ENCODE peak calls at places on chromosome 14, in eight cellular contexts. One of them, this sample, is unnamed.

GRCh38 chr14:92926931-92927330 is 4.0 kb downstream of the CHGA start:
- DNase-seq in kidney: no peak
- DNase-seq in cardiac muscle cell: no peak
- DNase-seq in GM12892: no peak
- DNase-seq in aorta: no peak
- DNase-seq in fibroblast of pulmonary artery: no peak
- DNase-seq in NCI-H2081: no peak
- DNase-seq in activated T-cell treated with anti-CD3 and anti-CD28 coated beads for 1 hour: no peak
- DNase-seq in this sample: no peak

GRCh38 chr14:70416322-70416716 is 571 bp downstream of the SYNJ2BP start:
- DNase-seq in kidney: no peak
- DNase-seq in cardiac muscle cell: peak
- DNase-seq in GM12892: no peak
- DNase-seq in aorta: no peak
- DNase-seq in fibroblast of pulmonary artery: peak
- DNase-seq in NCI-H2081: peak
- DNase-seq in activated T-cell treated with anti-CD3 and anti-CD28 coated beads for 1 hour: no peak
- DNase-seq in this sample: no peak

GRCh38 chr14:95311752-95312151 is 8.0 kb downstream of the CLMN start:
- DNase-seq in kidney: no peak
- DNase-seq in cardiac muscle cell: no peak
- DNase-seq in GM12892: no peak
- DNase-seq in aorta: peak
- DNase-seq in fibroblast of pulmonary artery: no peak
- DNase-seq in NCI-H2081: no peak
- DNase-seq in activated T-cell treated with anti-CD3 and anti-CD28 coated beads for 1 hour: no peak
- DNase-seq in this sample: no peak

GRCh38 chr14:99137913-99138571 is 134.0 kb downstream of the BCL11B start:
- DNase-seq in kidney: peak
- DNase-seq in cardiac muscle cell: no peak
- DNase-seq in GM12892: no peak
- DNase-seq in aorta: no peak
- DNase-seq in fibroblast of pulmonary artery: no peak
- DNase-seq in NCI-H2081: no peak
- DNase-seq in activated T-cell treated with anti-CD3 and anti-CD28 coated beads for 1 hour: no peak
- DNase-seq in this sample: no peak

GRCh38 chr14:100406505-100407131 is 83.5 kb downstream of the SLC25A47 start:
- DNase-seq in kidney: no peak
- DNase-seq in cardiac muscle cell: no peak
- DNase-seq in GM12892: no peak
- DNase-seq in aorta: no peak
- DNase-seq in fibroblast of pulmonary artery: peak
- DNase-seq in NCI-H2081: no peak
- DNase-seq in activated T-cell treated with anti-CD3 and anti-CD28 coated beads for 1 hour: no peak
- DNase-seq in this sample: no peak

GRCh38 chr14:22829661-22830328 is at the start of gene MRPL52:
- DNase-seq in kidney: peak
- DNase-seq in cardiac muscle cell: peak
- DNase-seq in GM12892: peak
- DNase-seq in aorta: peak
- DNase-seq in fibroblast of pulmonary artery: peak
- DNase-seq in NCI-H2081: peak
- DNase-seq in activated T-cell treated with anti-CD3 and anti-CD28 coated beads for 1 hour: peak
- DNase-seq in this sample: peak

GRCh38 chr14:63840981-63841380 is 11.8 kb upstream of the SYNE2 start:
- DNase-seq in kidney: no peak
- DNase-seq in cardiac muscle cell: no peak
- DNase-seq in GM12892: no peak
- DNase-seq in aorta: no peak
- DNase-seq in fibroblast of pulmonary artery: no peak
- DNase-seq in NCI-H2081: no peak
- DNase-seq in activated T-cell treated with anti-CD3 and anti-CD28 coated beads for 1 hour: peak
- DNase-seq in this sample: no peak

GRCh38 chr14:55450124-55450523 is 9.7 kb upstream of the TBPL2 start:
- DNase-seq in kidney: no peak
- DNase-seq in cardiac muscle cell: no peak
- DNase-seq in GM12892: no peak
- DNase-seq in aorta: no peak
- DNase-seq in fibroblast of pulmonary artery: no peak
- DNase-seq in NCI-H2081: no peak
- DNase-seq in activated T-cell treated with anti-CD3 and anti-CD28 coated beads for 1 hour: no peak
- DNase-seq in this sample: no peak

GRCh38 chr14:55131782-55132181 is 2.7 kb downstream of the LGALS3 start:
- DNase-seq in kidney: no peak
- DNase-seq in cardiac muscle cell: no peak
- DNase-seq in GM12892: no peak
- DNase-seq in aorta: no peak
- DNase-seq in fibroblast of pulmonary artery: no peak
- DNase-seq in NCI-H2081: no peak
- DNase-seq in activated T-cell treated with anti-CD3 and anti-CD28 coated beads for 1 hour: no peak
- DNase-seq in this sample: no peak

GRCh38 chr14:102490456-102490855 is 19.1 kb downstream of the ANKRD9 start:
- DNase-seq in kidney: no peak
- DNase-seq in cardiac muscle cell: no peak
- DNase-seq in GM12892: no peak
- DNase-seq in aorta: peak
- DNase-seq in fibroblast of pulmonary artery: no peak
- DNase-seq in NCI-H2081: no peak
- DNase-seq in activated T-cell treated with anti-CD3 and anti-CD28 coated beads for 1 hour: no peak
- DNase-seq in this sample: no peak

GRCh38 chr14:106605548-106606448 is 1079.4 kb downstream of the TMEM121 start:
- DNase-seq in kidney: no peak
- DNase-seq in cardiac muscle cell: no peak
- DNase-seq in GM12892: peak
- DNase-seq in aorta: no peak
- DNase-seq in fibroblast of pulmonary artery: no peak
- DNase-seq in NCI-H2081: no peak
- DNase-seq in activated T-cell treated with anti-CD3 and anti-CD28 coated beads for 1 hour: peak
- DNase-seq in this sample: peak

GRCh38 chr14:53786045-53786444 is 170.6 kb downstream of the BMP4 start:
- DNase-seq in kidney: no peak
- DNase-seq in cardiac muscle cell: no peak
- DNase-seq in GM12892: no peak
- DNase-seq in aorta: no peak
- DNase-seq in fibroblast of pulmonary artery: peak
- DNase-seq in NCI-H2081: no peak
- DNase-seq in activated T-cell treated with anti-CD3 and anti-CD28 coated beads for 1 hour: no peak
- DNase-seq in this sample: no peak

GRCh38 chr14:66443158-66443695 is 42.9 kb upstream of the CCDC196 start:
- DNase-seq in kidney: no peak
- DNase-seq in cardiac muscle cell: no peak
- DNase-seq in GM12892: no peak
- DNase-seq in aorta: no peak
- DNase-seq in fibroblast of pulmonary artery: no peak
- DNase-seq in NCI-H2081: no peak
- DNase-seq in activated T-cell treated with anti-CD3 and anti-CD28 coated beads for 1 hour: no peak
- DNase-seq in this sample: no peak

GRCh38 chr14:24903337-24903736 is 146.6 kb downstream of the STXBP6 start:
- DNase-seq in kidney: no peak
- DNase-seq in cardiac muscle cell: no peak
- DNase-seq in GM12892: no peak
- DNase-seq in aorta: no peak
- DNase-seq in fibroblast of pulmonary artery: peak
- DNase-seq in NCI-H2081: no peak
- DNase-seq in activated T-cell treated with anti-CD3 and anti-CD28 coated beads for 1 hour: no peak
- DNase-seq in this sample: no peak

GRCh38 chr14:57871487-57872080 is 5.7 kb upstream of the SLC35F4 start:
- DNase-seq in kidney: no peak
- DNase-seq in cardiac muscle cell: peak
- DNase-seq in GM12892: no peak
- DNase-seq in aorta: no peak
- DNase-seq in fibroblast of pulmonary artery: peak
- DNase-seq in NCI-H2081: peak
- DNase-seq in activated T-cell treated with anti-CD3 and anti-CD28 coated beads for 1 hour: no peak
- DNase-seq in this sample: no peak

GRCh38 chr14:77040995-77041744 is 12.7 kb upstream of the IRF2BPL start:
- DNase-seq in kidney: peak
- DNase-seq in cardiac muscle cell: no peak
- DNase-seq in GM12892: no peak
- DNase-seq in aorta: no peak
- DNase-seq in fibroblast of pulmonary artery: no peak
- DNase-seq in NCI-H2081: peak
- DNase-seq in activated T-cell treated with anti-CD3 and anti-CD28 coated beads for 1 hour: no peak
- DNase-seq in this sample: peak

GRCh38 chr14:20403521-20403920 is 9.8 kb downstream of the TEP1 start:
- DNase-seq in kidney: no peak
- DNase-seq in cardiac muscle cell: no peak
- DNase-seq in GM12892: no peak
- DNase-seq in aorta: no peak
- DNase-seq in fibroblast of pulmonary artery: no peak
- DNase-seq in NCI-H2081: no peak
- DNase-seq in activated T-cell treated with anti-CD3 and anti-CD28 coated beads for 1 hour: no peak
- DNase-seq in this sample: no peak

GRCh38 chr14:23129759-23130316 is 10.8 kb upstream of the CEBPE start:
- DNase-seq in kidney: no peak
- DNase-seq in cardiac muscle cell: no peak
- DNase-seq in GM12892: no peak
- DNase-seq in aorta: no peak
- DNase-seq in fibroblast of pulmonary artery: no peak
- DNase-seq in NCI-H2081: no peak
- DNase-seq in activated T-cell treated with anti-CD3 and anti-CD28 coated beads for 1 hour: no peak
- DNase-seq in this sample: no peak

GRCh38 chr14:106044515-106044914 is 518.1 kb downstream of the TMEM121 start:
- DNase-seq in kidney: no peak
- DNase-seq in cardiac muscle cell: no peak
- DNase-seq in GM12892: no peak
- DNase-seq in aorta: no peak
- DNase-seq in fibroblast of pulmonary artery: no peak
- DNase-seq in NCI-H2081: no peak
- DNase-seq in activated T-cell treated with anti-CD3 and anti-CD28 coated beads for 1 hour: no peak
- DNase-seq in this sample: no peak

GRCh38 chr14:60757617-60758016 is 23.1 kb downstream of the MNAT1 start:
- DNase-seq in kidney: no peak
- DNase-seq in cardiac muscle cell: no peak
- DNase-seq in GM12892: no peak
- DNase-seq in aorta: no peak
- DNase-seq in fibroblast of pulmonary artery: peak
- DNase-seq in NCI-H2081: peak
- DNase-seq in activated T-cell treated with anti-CD3 and anti-CD28 coated beads for 1 hour: no peak
- DNase-seq in this sample: no peak

GRCh38 chr14:42110167-42110566 is 503.5 kb downstream of the LRFN5 start:
- DNase-seq in kidney: no peak
- DNase-seq in cardiac muscle cell: peak
- DNase-seq in GM12892: no peak
- DNase-seq in aorta: no peak
- DNase-seq in fibroblast of pulmonary artery: peak
- DNase-seq in NCI-H2081: peak
- DNase-seq in activated T-cell treated with anti-CD3 and anti-CD28 coated beads for 1 hour: no peak
- DNase-seq in this sample: peak

GRCh38 chr14:30608533-30609006 is 13.5 kb upstream of the SCFD1 start:
- DNase-seq in kidney: no peak
- DNase-seq in cardiac muscle cell: no peak
- DNase-seq in GM12892: no peak
- DNase-seq in aorta: no peak
- DNase-seq in fibroblast of pulmonary artery: peak
- DNase-seq in NCI-H2081: peak
- DNase-seq in activated T-cell treated with anti-CD3 and anti-CD28 coated beads for 1 hour: no peak
- DNase-seq in this sample: no peak

GRCh38 chr14:59771577-59771976 is 99.0 kb downstream of the RTN1 start:
- DNase-seq in kidney: no peak
- DNase-seq in cardiac muscle cell: no peak
- DNase-seq in GM12892: no peak
- DNase-seq in aorta: no peak
- DNase-seq in fibroblast of pulmonary artery: peak
- DNase-seq in NCI-H2081: peak
- DNase-seq in activated T-cell treated with anti-CD3 and anti-CD28 coated beads for 1 hour: no peak
- DNase-seq in this sample: peak

This sample was measured in SK-N-DZ.